ENCODE peak calls at places on chromosomes 16 and 17, in seven cellular contexts. J, W, C, Z, L, P and G are unnamed samples.
A peak's percentile ranks its signal among the peaks of the same experiment; 100 is the strongest.

GRCh38 chr16:84131118-84131517 is 13.9 kb downstream of the HSDL1 start:
- DNase-seq in L (no peak), P (no peak), C (no peak), J (no peak), W (no peak), Z (no peak), G (no peak)

GRCh38 chr17:32161506-32162365 is 19.4 kb downstream of the RHOT1 start:
- DNase-seq in L (no peak), Z (peak; percentile 78), C (no peak), J (no peak), P (no peak), W (no peak), G (no peak)

GRCh38 chr16:85798901-85799496 is 345 bp downstream of the EMC8 start:
- DNase-seq in P (peak; percentile 45), W (peak; percentile 30), J (no peak), L (no peak), C (no peak), Z (peak; percentile 68), G (peak; percentile 37)

GRCh38 chr17:77437017-77437416 is 296.2 kb downstream of the SEC14L1 start:
- DNase-seq in W (no peak), C (no peak), Z (peak; percentile 62), L (no peak), J (no peak), P (peak; percentile 67), G (no peak)

GRCh38 chr17:80804466-80804865 is 187.2 kb upstream of the CHMP6 start:
- DNase-seq in C (no peak), W (no peak), Z (no peak), L (no peak), P (no peak), J (no peak), G (no peak)

GRCh38 chr17:49525831-49526741 is 31.0 kb downstream of the NGFR start:
- DNase-seq in P (peak; percentile 56), Z (no peak), L (no peak), W (no peak), C (no peak), J (no peak), G (no peak)

GRCh38 chr16:47461598-47462266 is 601 bp downstream of the PHKB start:
- DNase-seq in C (peak; percentile 58), J (no peak), P (no peak), Z (peak; percentile 70), L (peak; percentile 40), W (no peak), G (no peak)

GRCh38 chr16:57186630-57187507 is 740 bp downstream of the RSPRY1 start:
- DNase-seq in L (no peak), W (no peak), P (no peak), J (no peak), Z (peak; percentile 74), C (peak; percentile 50), G (no peak)

GRCh38 chr16:82011199-82011641 is at the start of gene SDR42E1:
- DNase-seq in L (peak; percentile 91), W (peak; percentile 37), P (no peak), Z (no peak), J (peak; percentile 28), C (no peak), G (no peak)

GRCh38 chr16:88376835-88377726 is 5.7 kb upstream of the ZNF469 start:
- DNase-seq in Z (peak; percentile 79), L (no peak), W (no peak), P (peak; percentile 22), C (no peak), J (no peak), G (peak; percentile 12)

GRCh38 chr17:30921544-30922196 is at the start of gene ADAP2:
- DNase-seq in C (peak; percentile 76), J (no peak), Z (peak; percentile 41), W (no peak), P (peak; percentile 62), L (peak; percentile 19), G (peak; percentile 8)

GRCh38 chr17:82180776-82181528 is 31.7 kb downstream of the CCDC57 start:
- DNase-seq in C (no peak), L (no peak), Z (no peak), W (no peak), P (no peak), J (no peak), G (no peak)

GRCh38 chr17:7405413-7405881 is 1.6 kb upstream of the TMEM256 start:
- DNase-seq in L (no peak), Z (peak; percentile 51), W (no peak), P (no peak), J (no peak), C (peak; percentile 70), G (no peak)

GRCh38 chr17:8818047-8818446 is 18.9 kb upstream of the MFSD6L start:
- DNase-seq in Z (no peak), L (no peak), P (no peak), W (no peak), C (no peak), J (no peak), G (no peak)

GRCh38 chr17:3689262-3690093 is 6.5 kb downstream of the P2RX5 start:
- DNase-seq in P (peak; percentile 7), W (no peak), C (no peak), J (no peak), Z (no peak), L (no peak), G (no peak)

GRCh38 chr16:71479420-71479819 is 9.7 kb downstream of the ZNF19 start:
- DNase-seq in J (no peak), P (no peak), C (peak; percentile 60), Z (peak; percentile 52), L (no peak), W (no peak), G (peak; percentile 33)

GRCh38 chr17:36972186-36972686 is 23.5 kb downstream of the AATF start:
- DNase-seq in Z (no peak), C (no peak), L (no peak), J (no peak), W (no peak), P (no peak), G (no peak)

GRCh38 chr17:50425682-50426471 is at the start of gene ACSF2:
- DNase-seq in L (no peak), J (peak; percentile 71), Z (peak; percentile 83), C (peak; percentile 66), P (peak; percentile 81), W (peak; percentile 72), G (peak; percentile 59)

GRCh38 chr17:19239544-19239943 is 2.4 kb downstream of the EPN2 start:
- DNase-seq in L (no peak), J (no peak), W (no peak), P (peak; percentile 42), C (no peak), Z (peak; percentile 48), G (no peak)

GRCh38 chr16:49961087-49961486 is 63.9 kb upstream of the CNEP1R1 start:
- DNase-seq in L (no peak), C (no peak), W (no peak), P (no peak), Z (peak; percentile 42), J (no peak), G (no peak)

GRCh38 chr16:19242186-19242585 is 43.3 kb upstream of the CLEC19A start:
- DNase-seq in W (no peak), L (no peak), C (no peak), Z (no peak), J (no peak), P (no peak), G (no peak)

GRCh38 chr16:19240494-19240893 is 45.0 kb upstream of the CLEC19A start:
- DNase-seq in P (no peak), W (no peak), J (no peak), Z (no peak), L (no peak), C (no peak), G (no peak)

GRCh38 chr16:19242987-19243386 is 42.5 kb upstream of the CLEC19A start:
- DNase-seq in C (no peak), P (no peak), W (no peak), Z (no peak), J (no peak), L (no peak), G (no peak)

GRCh38 chr16:19239756-19240155 is 45.8 kb upstream of the CLEC19A start:
- DNase-seq in J (no peak), W (no peak), Z (no peak), C (no peak), P (no peak), L (no peak), G (no peak)

DNA sequence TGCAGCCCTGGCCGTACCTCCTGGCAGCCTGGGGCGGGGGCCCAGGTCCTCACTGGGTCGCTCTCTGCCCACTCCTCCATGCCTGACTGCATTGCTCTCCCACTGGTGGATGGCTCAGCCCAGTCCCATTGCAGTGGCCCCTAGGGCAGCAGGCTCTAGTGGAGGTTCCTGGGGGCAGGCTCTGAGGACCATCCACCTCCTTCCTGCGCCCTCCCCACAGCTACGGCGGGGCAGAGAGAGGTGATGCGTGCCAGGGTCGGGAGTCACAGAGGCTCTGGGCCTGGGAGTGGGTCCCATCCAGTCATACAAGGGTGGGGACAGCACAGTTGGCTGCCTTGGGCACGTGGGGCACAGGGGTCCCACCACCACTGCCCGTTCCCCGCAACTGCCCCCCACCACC is 44.0 kb upstream of the CLEC19A start:
- DNase-seq in P (no peak), C (no peak), L (no peak), Z (no peak), J (no peak), W (no peak), G (no peak)
- H3K9me3 ChIP-seq in P (no peaks in the 10 kb centered on the region), C (no peaks in the 10 kb centered on the region), L (no peaks in the 10 kb centered on the region), Z (no peaks in the 10 kb centered on the region), J (no peaks in the 10 kb centered on the region), W (no peaks in the 10 kb centered on the region), G (no peaks in the 10 kb centered on the region)

GRCh38 chr16:35575432-35575821 is 2116.0 kb downstream of the TP53TG3F start:
- DNase-seq in L (no peak), P (no peak), W (no peak), C (no peak), Z (no peak), J (no peak), G (no peak)
- H3K9me3 ChIP-seq in L (no peaks in the 10 kb centered on the region), P (peaks cover 3% of the 10 kb centered on the region), W (no peaks in the 10 kb centered on the region), C (peaks cover 10% of the 10 kb centered on the region), Z (no peaks in the 10 kb centered on the region), J (no peaks in the 10 kb centered on the region), G (no peaks in the 10 kb centered on the region)

DNA sequence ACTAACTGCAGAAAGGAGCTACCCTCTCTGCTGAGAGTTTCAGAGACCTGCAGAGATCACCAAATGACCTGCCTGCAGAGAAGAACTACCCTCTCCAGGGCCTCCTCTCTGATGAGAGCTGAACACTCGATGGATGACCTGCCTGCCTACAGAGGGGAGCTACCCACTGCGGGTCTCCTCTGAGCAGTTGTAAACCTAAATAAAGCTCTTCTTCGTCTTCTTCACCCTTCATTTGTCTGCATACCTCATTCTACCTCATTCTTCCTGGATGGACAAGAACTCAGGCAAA is 24.2 kb downstream of the SSH2 start:
- DNase-seq in P (no peak), C (no peak), W (no peak), L (no peak), J (no peak), Z (no peak), G (no peak)
- H3K9me3 ChIP-seq in P (no peaks in the 10 kb centered on the region), C (no peaks in the 10 kb centered on the region), W (no peaks in the 10 kb centered on the region), L (peaks cover 10% of the 10 kb centered on the region), J (no peaks in the 10 kb centered on the region), Z (peaks cover 3% of the 10 kb centered on the region), G (no peaks in the 10 kb centered on the region)

DNA sequence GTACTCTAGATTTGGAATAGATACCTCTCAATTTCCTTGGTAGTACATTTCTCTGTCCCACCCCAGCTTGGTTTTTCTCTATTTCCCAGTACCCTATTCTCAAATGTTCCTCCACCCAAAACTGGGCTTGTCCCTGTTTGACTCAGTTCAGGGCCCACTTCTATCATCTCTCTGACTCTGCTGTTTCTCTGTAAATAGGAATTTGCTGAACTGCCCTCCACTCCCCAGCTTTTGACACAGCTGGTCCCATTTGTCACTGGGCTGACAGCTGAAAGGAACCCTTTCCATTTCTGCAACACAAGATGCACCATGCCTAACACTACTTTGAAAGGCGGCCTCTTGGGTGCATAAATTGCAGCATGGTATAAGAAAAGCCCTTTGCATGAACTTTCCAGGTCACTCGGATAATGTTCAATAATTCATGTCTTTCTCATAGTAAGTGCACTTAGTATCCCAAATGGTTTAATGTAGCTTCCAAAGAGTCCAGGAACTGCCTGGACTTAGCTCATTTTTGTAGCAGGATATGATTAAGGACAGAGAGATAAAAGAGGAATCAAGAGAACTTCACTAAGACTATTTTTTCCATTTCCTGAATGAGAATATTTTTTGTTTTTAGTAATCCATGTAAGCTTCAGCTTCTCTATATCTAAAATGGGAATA is 256.7 kb downstream of the CDH11 start:
- DNase-seq in W (no peak), J (no peak), L (no peak), P (no peak), C (no peak), Z (peak; percentile 22), G (no peak)
- H3K9me3 ChIP-seq in W (no peaks in the 10 kb centered on the region), J (no peaks in the 10 kb centered on the region), L (peaks cover 24% of the 10 kb centered on the region), P (no peaks in the 10 kb centered on the region), C (no peaks in the 10 kb centered on the region), Z (no peaks in the 10 kb centered on the region), G (no peaks in the 10 kb centered on the region)